ENCODE peak calls at places on chromosomes 4 and X, in eight cellular contexts. D is PC-3, F is GM23248, W is neural progenitor cell, L is HCT116, P is GM23338, U is OCI-LY7, E is MM.1S. A is an unnamed sample.

GRCh38 chr4:13159041-13159620 is 325.0 kb downstream of the RAB28 start:
- DNase-seq in D (peak; percentile 40), F (peak; percentile 51), W (no peak), L (no peak), P (no peak), U (no peak), E (no peak), A (no peak)

GRCh38 chrX:56994375-56995270 is 718 bp downstream of the SPIN3 start:
- DNase-seq in D (no peak), F (peak; percentile 22), W (peak; percentile 3), L (no peak), P (no peak), U (no peak), E (no peak), A (no peak)

GRCh38 chrX:8358302-8358701 is 106.3 kb upstream of the VCX3B start:
- DNase-seq in D (no peak), F (no peak), W (no peak), L (no peak), P (no peak), U (no peak), E (no peak), A (no peak)

GRCh38 chrX:44506688-44507087 is 36.0 kb downstream of the FUNDC1 start:
- DNase-seq in D (no peak), F (no peak), W (peak; percentile 2), L (no peak), P (peak; percentile 30), U (no peak), E (no peak), A (no peak)

GRCh38 chr4:53782468-53782865 is 191.2 kb upstream of the LNX1 start:
- DNase-seq in D (peak; percentile 40), F (no peak), W (no peak), L (no peak), P (no peak), U (no peak), E (no peak), A (no peak)

GRCh38 chr4:156182269-156182668 is 228.6 kb upstream of the CTSO start:
- DNase-seq in D (no peak), F (peak; percentile 6), W (no peak), L (no peak), P (no peak), U (no peak), E (no peak), A (no peak)

GRCh38 chrX:37608156-37608555 is 36.7 kb downstream of the LANCL3 start:
- DNase-seq in D (no peak), F (no peak), W (no peak), L (no peak), P (peak; percentile 60), U (no peak), E (no peak), A (no peak)

GRCh38 chr4:75699299-75699698 is 25.1 kb upstream of the USO1 start:
- DNase-seq in D (no peak), F (no peak), W (peak; percentile 6), L (no peak), P (no peak), U (no peak), E (no peak), A (no peak)

GRCh38 chr4:104677122-104677521 is 182.4 kb upstream of the CXXC4 start:
- DNase-seq in D (no peak), F (no peak), W (peak; percentile 83), L (no peak), P (peak; percentile 1), U (no peak), E (no peak), A (peak; percentile 6)

GRCh38 chr4:153087671-153088194 is 116.5 kb upstream of the TRIM2 start:
- DNase-seq in D (no peak), F (no peak), W (no peak), L (no peak), P (no peak), U (no peak), E (no peak), A (no peak)

GRCh38 chr4:138671106-138671505 is 344.5 kb upstream of the NOCT start:
- DNase-seq in D (no peak), F (no peak), W (peak; percentile 25), L (no peak), P (no peak), U (no peak), E (no peak), A (no peak)

GRCh38 chr4:138668309-138668708 is 347.3 kb upstream of the NOCT start:
- DNase-seq in D (no peak), F (no peak), W (no peak), L (no peak), P (no peak), U (no peak), E (no peak), A (no peak)

GRCh38 chr4:138670681-138671080 is 344.9 kb upstream of the NOCT start:
- DNase-seq in D (no peak), F (no peak), W (no peak), L (no peak), P (no peak), U (no peak), E (no peak), A (no peak)

GRCh38 chr4:138671606-138672084 is 343.9 kb upstream of the NOCT start:
- DNase-seq in D (no peak), F (no peak), W (no peak), L (no peak), P (no peak), U (no peak), E (no peak), A (no peak)

GRCh38 chr4:138669479-138670165 is 346.0 kb upstream of the NOCT start:
- DNase-seq in D (peak; percentile 51), F (peak; percentile 69), W (no peak), L (no peak), P (no peak), U (no peak), E (no peak), A (no peak)
- TF ChIP-seq EZH2phosphoT487 in D (no peak), F (no peak), W (no peak), L (no peak), P (no peak), U (no peak), E (no peak), A (no peak)

GRCh38 chrX:39969099-39969825 is 128.5 kb downstream of the BCOR start:
- DNase-seq in D (no peak), F (no peak), W (peak; percentile 55), L (no peak), P (peak; percentile 54), U (peak; percentile 42), E (no peak), A (no peak)

GRCh38 chrX:39969826-39970569 is 127.8 kb downstream of the BCOR start:
- DNase-seq in D (no peak), F (no peak), W (no peak), L (no peak), P (no peak), U (no peak), E (no peak), A (no peak)

GRCh38 chrX:39967348-39967747 is 130.4 kb downstream of the BCOR start:
- DNase-seq in D (peak; percentile 30), F (peak; percentile 38), W (no peak), L (no peak), P (no peak), U (no peak), E (no peak), A (no peak)

GRCh38 chrX:39965051-39965573 is 132.6 kb downstream of the BCOR start:
- DNase-seq in D (no peak), F (no peak), W (no peak), L (no peak), P (no peak), U (no peak), E (no peak), A (no peak)

GRCh38 chrX:39966186-39966585 is 131.6 kb downstream of the BCOR start:
- DNase-seq in D (no peak), F (no peak), W (no peak), L (no peak), P (no peak), U (no peak), E (no peak), A (no peak)
- TF ChIP-seq EZH2phosphoT487 in D (no peak), F (no peak), W (no peak), L (no peak), P (no peak), U (no peak), E (no peak), A (no peak)

GRCh38 chr4:87426865-87427517 is 4.6 kb downstream of the NUDT9 start:
- DNase-seq in D (no peak), F (no peak), W (no peak), L (no peak), P (no peak), U (no peak), E (no peak), A (no peak)

GRCh38 chr4:87430038-87430437 is 7.7 kb downstream of the NUDT9 start:
- DNase-seq in D (no peak), F (no peak), W (no peak), L (no peak), P (peak; percentile 36), U (no peak), E (no peak), A (no peak)

GRCh38 chr4:87425711-87426110 is 3.3 kb downstream of the NUDT9 start:
- DNase-seq in D (no peak), F (peak; percentile 9), W (no peak), L (no peak), P (no peak), U (no peak), E (no peak), A (no peak)

GRCh38 chr4:87427518-87427868 is 5.1 kb downstream of the NUDT9 start:
- DNase-seq in D (no peak), F (no peak), W (no peak), L (no peak), P (no peak), U (no peak), E (no peak), A (no peak)

DNA sequence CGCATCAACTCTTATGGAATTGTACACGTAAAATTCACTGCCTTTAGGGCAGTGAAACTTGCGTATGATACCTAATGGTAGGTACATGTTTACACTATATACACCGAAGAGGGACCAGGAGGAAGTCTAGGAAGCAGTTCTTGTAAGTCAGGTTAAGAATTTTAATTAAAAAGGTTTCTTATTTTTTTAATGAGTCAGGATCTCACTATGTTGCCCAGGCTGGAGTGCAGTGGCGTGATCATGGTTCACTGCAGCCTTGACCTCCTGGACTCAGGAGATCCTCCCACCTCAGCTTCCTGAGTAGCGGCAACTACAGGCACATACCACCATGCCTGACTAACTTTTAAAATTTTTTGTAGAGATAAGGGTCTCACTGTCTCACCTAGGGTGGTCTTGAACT is 6.6 kb downstream of the NUDT9 start:
- DNase-seq in D (no peak), F (no peak), W (no peak), L (no peak), P (no peak), U (no peak), E (no peak), A (no peak)
- TF ChIP-seq EZH2phosphoT487 in D (no peak), F (no peak), W (no peak), L (no peak), P (no peak), U (no peak), E (no peak), A (no peak)

DNA sequence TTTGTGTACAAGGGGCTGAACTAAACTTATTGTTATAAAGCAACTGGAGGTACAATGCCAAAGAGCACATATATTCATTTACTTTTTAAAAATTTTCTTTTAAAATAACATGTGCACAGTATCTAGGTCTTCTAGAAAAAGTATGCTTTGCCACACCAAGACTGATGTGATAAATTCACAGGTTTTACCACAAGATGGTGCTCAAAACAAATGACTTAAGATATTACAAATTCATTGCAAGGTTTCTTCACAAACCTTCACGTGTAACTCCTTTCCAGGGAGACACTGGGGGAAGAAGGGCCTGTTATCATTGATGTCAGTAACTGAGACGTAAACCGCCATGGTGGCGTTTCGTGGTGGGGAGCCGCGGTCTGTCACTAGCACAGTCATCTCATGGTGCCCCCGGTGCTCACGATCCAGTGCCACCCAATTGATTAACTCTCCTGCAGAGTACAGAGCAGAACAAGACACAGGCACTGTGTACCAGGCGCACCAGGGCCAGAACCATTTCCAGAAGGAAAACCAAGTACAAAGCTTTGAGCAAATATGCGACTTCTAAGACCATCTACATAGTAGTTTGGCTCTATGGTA is 162.2 kb downstream of the DCHS2 start:
- DNase-seq in D (peak; percentile 59), F (peak; percentile 68), W (peak; percentile 40), L (no peak), P (peak; percentile 60), U (peak; percentile 44), E (peak; percentile 45), A (peak; percentile 48)
- TF ChIP-seq EZH2phosphoT487 in D (no peak), F (no peak), W (no peak), L (no peak), P (no peak), U (no peak), E (no peak), A (no peak)